ENCODE peak calls at places on chromosomes 11 and 22, in ten cellular contexts. V, O, C, H, E, Y, L, M, R and I are unnamed samples.

GRCh38 chr11:70146309-70146708 is 56.8 kb upstream of the FADD start:
- DNase-seq in Y (no peak), E (no peak), L (no peak), R (no peak), H (no peak), C (no peak), M (no peak), V (no peak), O (no peak), I (no peak)

GRCh38 chr22:25366408-25366807 is 147.0 kb downstream of the CRYBB2 start:
- DNase-seq in L (no peak), E (no peak), O (no peak), V (no peak), Y (no peak), R (no peak), C (no peak), H (no peak), M (no peak), I (no peak)

GRCh38 chr11:70099578-70100282 is 21.6 kb downstream of the ANO1 start:
- DNase-seq in L (no peak), H (no peak), C (peak; percentile 35), Y (peak; percentile 47), V (no peak), M (no peak), R (no peak), O (peak; percentile 48), E (peak; percentile 61), I (no peak)

GRCh38 chr22:37609240-37610152 is 862 bp downstream of the GGA1 start:
- DNase-seq in R (peak; percentile 27), E (peak; percentile 28), H (no peak), Y (no peak), L (no peak), C (no peak), O (peak; percentile 11), M (peak; percentile 21), V (no peak), I (peak; percentile 11)

GRCh38 chr11:123640029-123640428 is 14.4 kb downstream of the SCN3B start:
- DNase-seq in Y (no peak), M (no peak), L (no peak), H (no peak), E (no peak), R (no peak), V (no peak), C (no peak), O (no peak), I (no peak)

GRCh38 chr11:34243620-34244493 is 114.0 kb downstream of the ABTB2 start:
- DNase-seq in H (no peak), L (no peak), E (peak; percentile 88), V (no peak), Y (peak; percentile 68), R (peak; percentile 93), M (peak; percentile 74), O (peak; percentile 69), C (no peak), I (peak; percentile 65)

GRCh38 chr11:1572200-1573076 is at the start of gene DUSP8:
- DNase-seq in Y (peak; percentile 82), E (peak; percentile 74), M (peak; percentile 82), C (no peak), R (peak; percentile 90), L (peak; percentile 96), H (peak; percentile 93), V (peak; percentile 91), O (peak; percentile 77), I (peak; percentile 82)

GRCh38 chr22:19405652-19406051 is 25.9 kb downstream of the HIRA start:
- DNase-seq in R (no peak), M (no peak), V (no peak), Y (no peak), E (no peak), O (no peak), L (no peak), C (no peak), H (no peak), I (no peak)

GRCh38 chr11:1598816-1599215 is 722 bp upstream of the KRTAP5-2 start:
- DNase-seq in C (no peak), M (no peak), V (peak; percentile 25), H (no peak), R (no peak), E (no peak), Y (no peak), O (peak; percentile 14), L (no peak), I (no peak)

GRCh38 chr22:26172389-26172990 is 3.2 kb downstream of the SEZ6L start:
- DNase-seq in C (no peak), O (peak; percentile 20), M (peak; percentile 20), Y (peak; percentile 2), L (peak; percentile 59), V (no peak), H (no peak), R (peak; percentile 34), E (peak; percentile 9), I (peak; percentile 23)

GRCh38 chr11:1682225-1682901 is 14.6 kb upstream of the KRTAP5-6 start:
- DNase-seq in R (no peak), V (no peak), C (no peak), M (no peak), L (no peak), Y (no peak), O (no peak), H (no peak), E (no peak), I (no peak)

GRCh38 chr11:46120361-46120710 is 918 bp downstream of the PHF21A start:
- DNase-seq in M (no peak), V (peak; percentile 86), E (peak; percentile 6), L (no peak), C (no peak), Y (no peak), O (no peak), H (no peak), R (no peak), I (no peak)

GRCh38 chr11:132620423-132620822 is 911.9 kb downstream of the OPCML start:
- DNase-seq in V (no peak), E (no peak), R (no peak), M (peak; percentile 11), L (no peak), H (no peak), C (no peak), O (no peak), Y (no peak), I (peak; percentile 28)

GRCh38 chr11:5367461-5368074 is 16.0 kb upstream of the OR51M1 start:
- DNase-seq in Y (peak; percentile 81), L (no peak), R (no peak), H (no peak), M (peak; percentile 92), O (peak; percentile 83), C (no peak), V (no peak), E (peak; percentile 92), I (peak; percentile 91)

GRCh38 chr11:18706330-18707243 is 8.0 kb downstream of the TMEM86A start:
- DNase-seq in L (no peak), C (no peak), H (peak; percentile 31), V (peak; percentile 90), E (peak; percentile 19), O (no peak), Y (no peak), M (peak; percentile 50), R (peak; percentile 34), I (peak; percentile 26)

GRCh38 chr11:36289226-36289852 is at the start of gene COMMD9:
- DNase-seq in C (peak; percentile 52), M (peak; percentile 95), R (peak; percentile 96), V (peak; percentile 99), E (peak; percentile 91), Y (peak; percentile 93), O (peak; percentile 95), L (peak; percentile 98), H (peak; percentile 86), I (peak; percentile 94)
- H3K4me3 ChIP-seq in C (peak within 1 kb of the TSS; percentile 69), M (peak within 1 kb of the TSS; percentile 92), R (peak within 1 kb of the TSS; percentile 95), V (peak within 1 kb of the TSS; percentile 84), E (peak within 1 kb of the TSS; percentile 91), Y (peak within 1 kb of the TSS; percentile 83), O (peak within 1 kb of the TSS; percentile 95), L (peak within 1 kb of the TSS; percentile 87), H (peak within 1 kb of the TSS; percentile 65), I (peak within 1 kb of the TSS; percentile 72)

DNA sequence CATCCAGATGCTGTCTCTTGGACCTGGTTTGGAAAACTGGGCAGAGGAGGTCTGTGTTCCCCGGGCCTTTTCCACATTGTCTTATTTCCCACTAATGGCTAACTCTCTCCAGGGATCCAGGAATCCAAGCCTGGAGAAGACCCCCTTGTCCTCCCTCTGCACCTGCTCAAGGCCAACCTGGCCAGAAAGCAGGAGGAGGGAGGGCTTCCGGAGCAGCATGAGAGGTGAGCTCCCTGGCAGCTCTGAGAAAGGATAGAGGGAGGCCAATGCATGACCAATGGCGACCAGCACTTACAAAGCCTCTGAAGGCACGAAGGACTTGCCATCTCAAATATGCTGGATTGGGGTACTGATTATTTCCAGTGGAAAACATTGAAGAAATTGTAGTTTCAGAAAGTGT is 445.0 kb upstream of the B3GAT1 start:
- DNase-seq in H (no peak), O (no peak), R (no peak), C (no peak), M (no peak), E (no peak), V (no peak), L (no peak), Y (no peak), I (no peak)
- TF ChIP-seq CTCF in H (no peak), O (no peak), R (no peak), C (no peak), M (no peak), E (no peak), V (no peak), L (no peak), Y (no peak), I (no peak)

GRCh38 chr11:119207300-119207570 is 1.1 kb downstream of the CBL start:
- DNase-seq in R (peak; percentile 33), Y (peak; percentile 15), L (no peak), E (peak; percentile 37), M (peak; percentile 16), C (no peak), O (no peak), V (no peak), H (no peak), I (peak; percentile 20)

GRCh38 chr11:119206512-119207299 is 567 bp downstream of the CBL start:
- DNase-seq in E (peak; percentile 24), O (peak; percentile 5), H (no peak), R (peak; percentile 24), C (no peak), L (peak; percentile 59), Y (no peak), V (peak; percentile 93), M (no peak), I (peak; percentile 12)

GRCh38 chr11:119204066-119204465 is 2.1 kb upstream of the CBL start:
- DNase-seq in C (no peak), L (no peak), V (peak; percentile 5), E (no peak), O (no peak), R (no peak), Y (no peak), H (no peak), M (no peak), I (no peak)

GRCh38 chr11:119205574-119206511 is at the start of gene CBL:
- DNase-seq in L (peak; percentile 94), V (peak; percentile 98), O (peak; percentile 91), M (peak; percentile 89), Y (peak; percentile 91), E (peak; percentile 72), H (peak; percentile 96), C (peak; percentile 44), R (peak; percentile 90), I (peak; percentile 93)

GRCh38 chr11:119205080-119205479 is 1.1 kb upstream of the CBL start:
- DNase-seq in L (no peak), H (no peak), R (no peak), M (no peak), C (no peak), V (peak; percentile 87), Y (no peak), O (no peak), E (no peak), I (no peak)
- H3K4me3 ChIP-seq in L (peak overlapping the region; percentile 98), H (no peak overlapping the region), R (no peak overlapping the region), M (peak overlapping the region; percentile 92), C (no peak overlapping the region), V (no peak overlapping the region), Y (no peak overlapping the region), O (no peak overlapping the region), E (peak overlapping the region; percentile 50), I (no peak overlapping the region)

GRCh38 chr22:35719212-35719869 is 1.7 kb downstream of the APOL5 start:
- DNase-seq in H (no peak), L (no peak), E (no peak), V (no peak), Y (no peak), C (no peak), O (no peak), M (no peak), R (no peak), I (no peak)
- TF ChIP-seq CTCF in H (no peak), L (no peak), E (no peak), V (no peak), Y (no peak), C (no peak), O (peak; percentile 20), M (no peak), R (no peak), I (peak; percentile 1)